ENCODE peak calls at places on chromosome 20, in seven cellular contexts. Z is HFFc6, V is fibroblast of pulmonary artery, W is tibial artery, A is testis, U is choroid plexus epithelial cell, B is MM.1S. R is an unnamed sample.

GRCh38 chr20:18004389-18005031 is 35.7 kb downstream of the MGME1 start:
- DNase-seq in B (no peak), A (no peak), Z (no peak), V (peak), W (no peak), U (peak), R (no peak)

GRCh38 chr20:5970381-5970780 is 19.9 kb downstream of the MCM8 start:
- DNase-seq in Z (no peak), W (no peak), V (no peak), B (no peak), A (no peak), U (no peak), R (no peak)

GRCh38 chr20:14036567-14036966 is 41.3 kb downstream of the MACROD2 start:
- DNase-seq in B (no peak), Z (no peak), A (no peak), U (no peak), V (no peak), W (no peak), R (no peak)

GRCh38 chr20:51385941-51386530 is 156.5 kb downstream of the NFATC2 start:
- DNase-seq in Z (peak), V (peak), B (no peak), W (no peak), A (peak), U (peak), R (peak)

GRCh38 chr20:17227199-17227535 is 327 bp downstream of the PCSK2 start:
- DNase-seq in B (no peak), V (no peak), Z (no peak), A (peak), W (no peak), U (no peak), R (no peak)

GRCh38 chr20:1897486-1897885 is 2.3 kb downstream of the SIRPA start:
- DNase-seq in U (no peak), Z (no peak), V (peak), W (peak), A (no peak), B (no peak), R (no peak)

GRCh38 chr20:32363492-32363891 is 5.4 kb downstream of the ASXL1 start:
- DNase-seq in A (no peak), B (no peak), Z (no peak), U (no peak), V (no peak), W (no peak), R (no peak)

GRCh38 chr20:13261460-13262301 is 40.6 kb downstream of the ISM1 start:
- DNase-seq in A (peak), Z (no peak), B (peak), U (peak), W (peak), V (peak), R (peak)

GRCh38 chr20:44594730-44595129 is 12.4 kb downstream of the PKIG start:
- DNase-seq in W (peak), B (no peak), U (peak), A (no peak), V (peak), Z (no peak), R (no peak)

GRCh38 chr20:24936526-24937407 is 12.3 kb upstream of the CST7 start:
- DNase-seq in Z (no peak), A (no peak), V (no peak), W (no peak), B (no peak), U (no peak), R (no peak)

GRCh38 chr20:1938464-1939269 is 43.5 kb downstream of the SIRPA start:
- DNase-seq in A (no peak), W (no peak), B (no peak), U (no peak), Z (no peak), V (no peak), R (no peak)

GRCh38 chr20:63692436-63693078 is 3.9 kb upstream of the TNFRSF6B start:
- DNase-seq in V (no peak), Z (peak), U (no peak), W (no peak), B (no peak), A (no peak), R (no peak)

GRCh38 chr20:14951707-14952106 is 614.3 kb upstream of the FLRT3 start:
- DNase-seq in W (no peak), Z (no peak), U (peak), A (no peak), V (peak), B (no peak), R (no peak)

GRCh38 chr20:15045246-15045645 is 707.8 kb upstream of the FLRT3 start:
- DNase-seq in U (peak), V (peak), A (peak), Z (no peak), W (peak), B (no peak), R (no peak)

GRCh38 chr20:4063631-4064030 is 48.3 kb upstream of the RNF24 start:
- DNase-seq in U (peak), B (no peak), W (no peak), V (no peak), Z (no peak), A (no peak), R (no peak)

GRCh38 chr20:20713244-20713765 is 861 bp upstream of the RALGAPA2 start:
- DNase-seq in V (no peak), U (no peak), W (no peak), A (peak), Z (no peak), B (no peak), R (no peak)

GRCh38 chr20:44247676-44248419 is 740 bp downstream of the GDAP1L1 start:
- DNase-seq in W (no peak), B (peak), U (peak), Z (peak), A (peak), V (peak), R (peak)

GRCh38 chr20:20603339-20603990 is 109.0 kb downstream of the RALGAPA2 start:
- DNase-seq in B (no peak), A (no peak), V (no peak), Z (no peak), W (no peak), U (no peak), R (peak)

GRCh38 chr20:1536893-1537730 is 20.4 kb downstream of the SIRPD start:
- DNase-seq in A (no peak), W (peak), U (no peak), Z (no peak), V (no peak), B (no peak), R (no peak)

GRCh38 chr20:44730441-44730840 is 15.2 kb upstream of the KCNK15 start:
- DNase-seq in U (peak), V (peak), Z (peak), W (no peak), B (no peak), A (no peak), R (no peak)

GRCh38 chr20:50083034-50083433 is 29.9 kb downstream of the UBE2V1 start:
- DNase-seq in Z (no peak), A (no peak), W (no peak), U (no peak), B (no peak), V (no peak), R (no peak)

GRCh38 chr20:10922521-10922920 is 248.7 kb upstream of the JAG1 start:
- DNase-seq in B (no peak), W (no peak), Z (no peak), A (no peak), U (no peak), V (no peak), R (no peak)

GRCh38 chr20:50516180-50516934 is 6.2 kb downstream of the PTPN1 start:
- DNase-seq in A (no peak), B (no peak), U (no peak), Z (no peak), W (no peak), V (no peak), R (peak)

GRCh38 chr20:43397147-43397546 is 60.5 kb upstream of the SRSF6 start:
- DNase-seq in B (no peak), A (no peak), W (no peak), Z (no peak), U (no peak), V (no peak), R (no peak)

GRCh38 chr20:41300383-41300782 is 17.1 kb downstream of the ZHX3 start:
- DNase-seq in U (no peak), A (no peak), V (no peak), B (no peak), Z (no peak), W (no peak), R (no peak)

GRCh38 chr20:41304413-41305079 is 13.0 kb downstream of the ZHX3 start:
- DNase-seq in U (no peak), W (no peak), Z (no peak), A (no peak), B (no peak), V (peak), R (no peak)

GRCh38 chr20:41300906-41301305 is 16.6 kb downstream of the ZHX3 start:
- DNase-seq in Z (no peak), A (no peak), U (no peak), B (no peak), V (no peak), W (no peak), R (no peak)

GRCh38 chr20:41304002-41304401 is 13.5 kb downstream of the ZHX3 start:
- DNase-seq in A (no peak), V (no peak), B (no peak), W (no peak), Z (no peak), U (no peak), R (no peak)

DNA sequence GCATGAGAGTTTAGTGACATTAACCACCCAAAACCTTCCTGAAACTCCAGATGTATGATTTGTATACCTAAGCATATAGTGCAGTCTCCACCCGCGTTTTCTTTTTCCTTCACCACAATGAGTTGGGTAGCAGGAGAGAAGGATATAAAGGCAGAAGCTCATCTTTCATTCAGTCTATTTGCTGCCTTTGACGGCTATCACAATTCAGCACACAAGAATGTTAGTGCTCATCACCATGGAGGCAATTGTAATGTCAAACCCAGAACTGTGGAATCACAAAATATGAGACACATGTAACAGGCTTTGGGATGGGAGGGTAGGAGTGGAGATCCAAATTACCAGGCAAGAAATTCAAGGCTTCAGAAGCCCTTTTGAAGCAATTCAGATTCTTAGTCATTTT is 17.6 kb downstream of the ZHX3 start:
- DNase-seq in V (no peak), Z (peak), A (no peak), B (no peak), U (peak), W (no peak), R (no peak)
- TF ChIP-seq CTCF in V (no peak), Z (no peak), A (no peak), B (no peak), U (no peak), W (no peak), R (no peak)

GRCh38 chr20:21808863-21809664 is 103.6 kb downstream of the PAX1 start:
- DNase-seq in Z (no peak), A (peak), U (no peak), V (no peak), B (peak), W (peak), R (peak)
- TF ChIP-seq CTCF in Z (peak), A (peak), U (peak), V (peak), B (peak), W (peak), R (peak)

GRCh38 chr20:33401042-33401921 is at the start of gene CDK5RAP1:
- DNase-seq in Z (peak), A (peak), B (peak), V (peak), W (peak), U (peak), R (peak)
- TF ChIP-seq CTCF in Z (no peak), A (no peak), B (no peak), V (no peak), W (no peak), U (no peak), R (no peak)

DNA sequence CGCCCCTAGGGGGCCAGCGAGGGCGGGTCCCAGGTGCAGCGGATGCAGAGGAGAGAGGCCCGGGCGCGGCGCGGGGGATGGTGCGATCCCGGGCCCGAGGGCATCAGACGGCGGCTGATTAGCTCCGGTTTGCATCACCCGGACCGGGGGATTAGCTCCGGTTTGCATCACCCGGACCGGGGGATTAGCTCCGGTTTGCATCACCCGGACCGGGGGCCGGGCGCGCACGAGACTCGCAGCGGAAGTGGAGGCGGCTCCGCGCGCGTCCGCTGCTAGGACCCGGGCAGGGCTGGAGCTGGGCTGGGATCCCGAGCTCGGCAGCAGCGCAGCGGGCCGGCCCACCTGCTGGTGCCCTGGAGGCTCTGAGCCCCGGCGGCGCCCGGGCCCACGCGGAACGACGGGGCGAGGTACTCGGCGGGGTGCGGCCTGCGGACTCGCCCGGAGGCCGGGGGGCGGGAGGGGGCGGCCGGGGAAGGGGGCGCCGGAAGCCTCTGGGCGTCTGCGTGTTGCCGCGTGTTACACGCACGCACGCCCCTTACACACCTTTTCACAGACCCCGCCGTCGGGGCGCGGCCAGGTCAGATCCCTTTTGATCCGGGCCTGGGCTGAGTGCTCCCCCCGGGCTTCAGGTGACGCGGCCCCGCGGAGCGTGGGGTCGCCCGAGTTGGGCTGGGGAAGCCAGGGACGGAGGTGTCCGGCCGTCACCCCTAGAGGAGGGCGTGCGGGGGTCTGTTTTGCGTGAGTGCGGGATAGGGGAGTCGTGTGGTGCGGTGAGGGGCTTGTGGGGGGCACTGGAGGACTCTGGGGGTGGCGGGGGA is 412 bp downstream of the TRIB3 start:
- DNase-seq in B (peak), Z (peak), A (peak), U (peak), V (peak), W (peak), R (peak)
- TF ChIP-seq CTCF in B (no peak), Z (peak), A (no peak), U (no peak), V (peak), W (no peak), R (no peak)